ENCODE peak calls at places on chromosomes 3 and 15, in seven cellular contexts. U, E, Y, P, H, A and D are unnamed samples.

GRCh38 chr3:188348445-188349244 is 194.7 kb downstream of the LPP start:
- DNase-seq in P (peak), H (peak), E (no peak), U (peak), Y (peak), A (peak), D (peak)

GRCh38 chr3:188212308-188212969 is 58.5 kb downstream of the LPP start:
- DNase-seq in E (no peak), Y (peak), P (no peak), H (no peak), U (no peak), A (peak), D (peak)

GRCh38 chr3:19947549-19948071 is 713 bp downstream of the RAB5A start:
- DNase-seq in U (peak), Y (peak), A (peak), P (peak), H (peak), E (no peak), D (peak)

GRCh38 chr3:124812291-124813265 is 74.6 kb downstream of the ITGB5 start:
- DNase-seq in P (no peak), H (peak), Y (peak), U (peak), A (peak), E (no peak), D (peak)

GRCh38 chr3:171541181-171541580 is 81.0 kb upstream of the TNIK start:
- DNase-seq in A (no peak), P (no peak), Y (no peak), H (no peak), U (no peak), E (no peak), D (no peak)

GRCh38 chr15:27587810-27588209 is 511.3 kb downstream of the OCA2 start:
- DNase-seq in P (no peak), A (no peak), E (no peak), U (no peak), Y (no peak), H (no peak), D (no peak)

GRCh38 chr3:105842449-105842848 is 26.4 kb downstream of the CBLB start:
- DNase-seq in Y (no peak), P (no peak), E (no peak), U (no peak), A (no peak), H (no peak), D (no peak)

GRCh38 chr3:46495901-46496456 is 1.8 kb upstream of the RTP3 start:
- DNase-seq in E (no peak), Y (no peak), P (no peak), U (no peak), A (no peak), H (no peak), D (no peak)

GRCh38 chr3:194178693-194179092 is 42.7 kb downstream of the HES1 start:
- DNase-seq in H (no peak), E (no peak), P (no peak), U (no peak), Y (no peak), A (no peak), D (no peak)

DNA sequence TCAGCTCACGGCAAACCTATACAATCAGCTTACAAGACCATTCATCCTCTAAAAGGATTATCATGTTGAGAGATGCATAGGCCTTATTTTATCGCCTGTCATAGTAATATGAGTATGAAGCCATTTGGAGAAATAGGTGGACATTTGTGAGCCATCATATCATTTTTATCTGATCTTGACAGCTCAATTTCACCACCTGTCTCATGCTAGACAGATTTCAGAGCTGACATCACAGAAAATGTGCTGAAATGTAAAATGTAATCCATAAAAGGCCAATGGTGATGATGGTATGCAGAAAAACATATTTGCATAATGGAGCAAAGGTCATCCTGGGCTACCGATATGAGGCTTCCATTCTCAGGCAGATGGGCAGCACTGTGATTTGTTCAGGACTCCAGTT is 221.5 kb downstream of the ULK4 start:
- DNase-seq in U (no peak), E (no peak), P (no peak), Y (no peak), H (no peak), A (no peak), D (no peak)
- H3K4me3 ChIP-seq in U (no peak), E (no peak), P (no peak), Y (no peak), H (no peak), A (no peak), D (no peak)

DNA sequence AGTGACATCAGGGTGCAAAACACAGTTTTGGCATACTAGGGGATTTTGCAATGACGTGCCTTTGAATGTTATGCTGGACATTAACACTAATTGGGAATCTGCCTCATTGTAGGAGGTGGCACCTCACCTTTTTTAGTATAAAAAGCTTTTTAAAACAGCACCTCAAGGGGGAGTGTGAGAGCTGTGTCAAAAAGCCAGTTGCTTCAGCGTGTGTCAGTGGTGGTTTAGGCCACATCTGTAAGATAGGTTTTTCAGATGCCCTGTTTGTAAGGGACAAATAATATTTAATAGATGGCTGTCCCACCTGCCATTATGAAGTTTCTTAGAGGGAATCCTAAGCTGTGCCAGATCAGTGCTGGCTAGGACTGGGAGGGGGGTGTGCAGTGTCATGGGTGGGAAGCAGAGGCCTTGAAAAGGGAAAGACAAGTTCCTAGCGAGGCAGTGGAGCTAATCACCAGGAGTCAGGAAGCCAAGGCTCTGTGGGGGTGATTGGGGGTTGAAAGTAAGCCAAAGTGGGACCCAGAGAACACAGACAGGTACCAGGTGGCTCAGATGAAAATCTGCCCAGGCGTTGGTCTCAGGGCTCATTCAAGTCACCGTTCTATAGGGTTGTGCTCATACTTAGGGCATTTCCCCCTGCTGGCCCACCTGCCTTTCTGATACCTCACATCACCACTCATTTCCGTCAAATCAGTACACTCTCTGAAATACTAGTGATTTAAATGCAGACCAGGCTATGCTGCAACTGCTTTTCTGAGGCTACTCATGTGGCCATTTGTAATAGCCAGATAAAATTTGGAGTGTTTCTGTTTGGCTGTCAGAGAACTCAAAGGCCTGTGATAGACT is 120.5 kb downstream of the BBX start:
- DNase-seq in Y (no peak), E (no peak), A (peak), P (peak), H (no peak), U (no peak), D (no peak)
- TF ChIP-seq CTCF in Y (no peak), E (peak), A (peak), P (peak), H (no peak), U (no peak), D (no peak)

DNA sequence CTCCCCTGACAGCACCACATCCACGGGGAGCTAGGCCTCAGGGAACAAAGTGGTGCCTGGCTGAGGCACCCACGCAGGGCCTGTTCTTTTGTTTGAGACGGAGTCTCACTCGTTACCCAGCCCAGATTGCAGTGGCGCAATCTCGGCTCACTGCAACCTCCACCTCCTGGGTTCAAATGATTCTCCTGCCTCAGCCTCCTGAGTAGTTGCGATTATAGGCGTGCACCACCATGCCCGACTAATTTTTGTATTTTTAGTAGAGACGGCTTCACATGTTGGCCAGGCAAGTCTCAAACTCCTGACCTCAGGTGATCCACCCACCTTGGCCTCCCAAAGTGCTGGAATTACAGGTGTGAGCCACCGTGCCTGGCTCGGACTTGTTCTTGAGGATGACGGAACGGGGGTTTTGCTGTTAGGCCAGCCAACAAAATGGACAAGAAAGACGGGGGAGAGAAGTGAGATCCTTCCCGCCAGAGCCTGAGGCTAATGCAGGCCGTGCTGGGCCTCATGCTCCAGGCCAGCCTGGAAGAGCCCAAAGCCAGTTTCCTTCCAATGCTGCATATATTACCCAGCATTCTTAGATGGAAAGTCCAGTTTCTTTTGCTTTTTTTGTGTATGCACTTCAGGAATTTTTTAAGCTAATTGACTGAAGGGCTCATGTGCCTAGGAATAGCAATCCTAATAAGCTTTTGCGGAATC is 28.1 kb upstream of the FURIN start:
- DNase-seq in E (no peak), A (no peak), U (no peak), H (no peak), Y (no peak), P (no peak), D (no peak)
- H3K4me3 ChIP-seq in E (no peak), A (no peak), U (peak), H (peak), Y (no peak), P (peak), D (no peak)

DNA sequence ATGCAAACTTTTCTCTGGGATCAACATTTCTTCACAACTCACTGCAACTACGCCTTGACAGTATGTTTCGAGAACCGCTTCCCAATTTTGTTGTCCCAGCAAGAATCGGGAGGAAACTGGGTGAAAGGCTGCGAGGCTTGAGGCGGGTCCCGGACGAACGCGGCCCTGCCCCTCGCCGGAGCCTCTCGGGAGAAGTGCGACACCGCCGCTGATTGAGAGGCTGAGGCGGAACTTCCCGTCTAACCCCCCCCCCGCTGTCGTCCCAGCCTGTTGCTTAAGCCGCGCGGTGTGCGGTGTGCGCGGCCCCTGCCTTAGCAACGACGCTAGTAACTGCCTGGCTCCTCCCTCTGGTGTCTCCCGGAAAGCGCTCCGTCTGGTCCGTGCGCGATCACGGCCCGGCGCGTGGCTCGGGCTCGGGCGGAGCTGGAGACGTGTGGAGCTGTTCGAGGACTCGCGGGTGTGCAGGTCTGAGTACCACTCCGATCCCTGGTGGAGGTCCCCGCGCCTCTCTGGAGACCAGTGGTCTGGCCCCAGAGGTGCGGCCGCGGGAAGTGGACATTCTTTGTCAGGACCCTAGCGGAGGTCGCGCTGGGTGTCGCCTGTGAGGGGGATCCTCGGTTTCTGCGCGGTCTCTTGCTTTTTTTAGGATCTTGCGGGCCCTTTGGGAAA is at the start of the genes DTWD1 and FAM227B:
- DNase-seq in A (peak), P (peak), Y (peak), U (peak), E (peak), H (peak), D (peak)
- TF ChIP-seq CTCF in A (no peak), P (peak), Y (peak), U (no peak), E (no peak), H (no peak), D (no peak)

GRCh38 chr15:72236381-72237285 is 5.6 kb upstream of the PKM start:
- DNase-seq in Y (no peak), H (no peak), P (no peak), A (no peak), U (no peak), E (no peak), D (no peak)
- H3K4me3 ChIP-seq in Y (no peak), H (no peak), P (no peak), A (peak), U (no peak), E (no peak), D (peak)